ENCODE peak calls at places on chromosomes 1 and 21, in five cellular contexts. T is SJSA1, V is adrenal gland, X is heart right ventricle, F is testis. N is an unnamed sample.

GRCh38 chr1:86436041-86436440 is 12.1 kb downstream of the CLCA2 start:
- DNase-seq in T (no peak), V (no peak), X (no peak), F (no peak), N (no peak)

GRCh38 chr1:94247146-94248094 is 10.0 kb upstream of the ARHGAP29 start:
- DNase-seq in T (peak; percentile 79), V (peak; percentile 78), X (peak; percentile 81), F (peak; percentile 80), N (no peak)

GRCh38 chr21:31872072-31872451 is 758 bp upstream of the HUNK start:
- DNase-seq in T (no peak), V (no peak), X (no peak), F (no peak), N (no peak)

GRCh38 chr1:36908096-36908495 is 126.2 kb downstream of the GRIK3 start:
- DNase-seq in T (no peak), V (no peak), X (no peak), F (no peak), N (no peak)

GRCh38 chr1:207670997-207671396 is 26.1 kb downstream of the CR1L start:
- DNase-seq in T (no peak), V (no peak), X (no peak), F (no peak), N (no peak)

GRCh38 chr1:22341791-22342605 is 109.7 kb upstream of the ZBTB40 start:
- DNase-seq in T (no peak), V (peak; percentile 84), X (no peak), F (no peak), N (no peak)

GRCh38 chr1:229060140-229060539 is 210.8 kb upstream of the RAB4A start:
- DNase-seq in T (no peak), V (no peak), X (no peak), F (no peak), N (no peak)

GRCh38 chr1:150562384-150563339 is 13.5 kb downstream of the ADAMTSL4 start:
- DNase-seq in T (no peak), V (no peak), X (no peak), F (no peak), N (peak; percentile 67)

GRCh38 chr1:84582802-84583587 is 8.8 kb upstream of the CTBS start:
- DNase-seq in T (peak; percentile 49), V (no peak), X (no peak), F (no peak), N (no peak)

GRCh38 chr1:78303620-78304019 is 187.2 kb upstream of the PTGFR start:
- DNase-seq in T (no peak), V (peak; percentile 66), X (peak; percentile 56), F (no peak), N (no peak)

GRCh38 chr1:40701684-40702083 is 10.2 kb downstream of the NFYC start:
- DNase-seq in T (no peak), V (no peak), X (no peak), F (no peak), N (no peak)

GRCh38 chr1:21232044-21232443 is 55.3 kb upstream of the EIF4G3 start:
- DNase-seq in T (no peak), V (peak; percentile 53), X (peak; percentile 58), F (peak; percentile 70), N (peak; percentile 41)

GRCh38 chr1:37362569-37362968 is 111.8 kb upstream of the ZC3H12A start:
- DNase-seq in T (no peak), V (no peak), X (no peak), F (no peak), N (no peak)

GRCh38 chr1:118118469-118118868 is 66.6 kb downstream of the SPAG17 start:
- DNase-seq in T (no peak), V (no peak), X (no peak), F (peak; percentile 19), N (no peak)

GRCh38 chr1:28273216-28273860 is 14.0 kb downstream of the SESN2 start:
- DNase-seq in T (no peak), V (no peak), X (no peak), F (no peak), N (no peak)

GRCh38 chr1:107877092-107877491 is 87.9 kb downstream of the VAV3 start:
- DNase-seq in T (no peak), V (no peak), X (no peak), F (no peak), N (no peak)

GRCh38 chr1:209150114-209150513 is 433.4 kb upstream of the CAMK1G start:
- DNase-seq in T (no peak), V (peak; percentile 20), X (no peak), F (peak; percentile 18), N (no peak)

GRCh38 chr1:905071-905749 is 18.5 kb upstream of the SAMD11 start:
- DNase-seq in T (peak; percentile 39), V (peak; percentile 46), X (peak; percentile 68), F (peak; percentile 72), N (no peak)

GRCh38 chr1:188371295-188371806 is 1542.6 kb downstream of the PLA2G4A start:
- DNase-seq in T (no peak), V (no peak), X (no peak), F (no peak), N (no peak)

GRCh38 chr1:46394108-46394871 is at the start of gene FAAH:
- DNase-seq in T (no peak), V (peak; percentile 79), X (peak; percentile 45), F (peak; percentile 77), N (peak; percentile 37)

GRCh38 chr1:54879872-54880271 is 7.1 kb downstream of the DHCR24 start:
- DNase-seq in T (no peak), V (no peak), X (no peak), F (no peak), N (no peak)

GRCh38 chr21:44024895-44025353 is 12.8 kb downstream of the TRAPPC10 start:
- DNase-seq in T (no peak), V (peak; percentile 48), X (peak; percentile 56), F (peak; percentile 56), N (no peak)

GRCh38 chr1:223363057-223363855 is 720 bp downstream of the SUSD4 start:
- DNase-seq in T (no peak), V (peak; percentile 23), X (peak; percentile 52), F (peak; percentile 49), N (peak; percentile 27)

GRCh38 chr1:32205401-32206370 is at the start of gene IQCC:
- DNase-seq in T (peak; percentile 85), V (peak; percentile 88), X (peak; percentile 84), F (peak; percentile 92), N (peak; percentile 86)

GRCh38 chr1:3932156-3932555 is 32.1 kb upstream of the C1orf174 start:
- DNase-seq in T (no peak), V (no peak), X (no peak), F (no peak), N (no peak)

GRCh38 chr1:182806015-182806678 is 16.6 kb downstream of the NPL start:
- DNase-seq in T (no peak), V (no peak), X (no peak), F (no peak), N (no peak)

GRCh38 chr1:176866011-176866410 is 298.5 kb downstream of the ASTN1 start:
- DNase-seq in T (no peak), V (no peak), X (no peak), F (no peak), N (no peak)

GRCh38 chr1:230186874-230187273 is 119.8 kb downstream of the GALNT2 start:
- DNase-seq in T (peak; percentile 5), V (no peak), X (no peak), F (no peak), N (no peak)

GRCh38 chr1:10685196-10685850 is 111.1 kb downstream of the CASZ1 start:
- DNase-seq in T (no peak), V (no peak), X (no peak), F (no peak), N (no peak)
- H3K4me1 ChIP-seq in T (no peaks in the 10 kb centered on the region), V (peaks cover 44% of the 10 kb centered on the region), X (peaks cover 77% of the 10 kb centered on the region), F (peaks cover 20% of the 10 kb centered on the region), N (no peaks in the 10 kb centered on the region)

GRCh38 chr1:8388732-8389562 is 71.0 kb downstream of the SLC45A1 start:
- DNase-seq in T (no peak), V (no peak), X (no peak), F (no peak), N (no peak)
- H3K4me3 ChIP-seq in T (no peak overlapping the region), V (no peak overlapping the region), X (no peak overlapping the region), F (no peak overlapping the region), N (no peak overlapping the region)

DNA sequence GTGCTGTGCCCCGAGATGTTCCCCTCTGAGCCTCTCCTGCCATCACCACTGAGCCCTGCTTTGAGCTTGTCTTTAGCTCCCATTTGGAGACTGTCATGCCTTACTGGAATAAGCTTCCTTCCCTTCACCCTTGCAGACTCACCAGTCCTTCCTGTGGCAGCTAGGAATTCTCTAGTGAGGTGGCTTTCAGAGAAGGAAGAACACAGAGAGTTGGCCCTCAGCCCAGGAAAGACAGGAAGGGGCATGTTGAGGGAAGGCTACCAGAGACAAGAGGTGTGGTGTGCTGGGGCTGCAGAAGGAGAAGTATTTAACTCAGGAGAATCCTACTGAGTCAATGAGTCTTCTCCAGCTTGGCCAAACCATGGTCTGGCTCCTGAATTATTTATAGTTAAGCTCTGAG is 76.3 kb downstream of the UCK2 start:
- DNase-seq in T (no peak), V (no peak), X (no peak), F (no peak), N (no peak)
- H3K4me1 ChIP-seq in T (peaks cover 23% of the 10 kb centered on the region), V (no peaks in the 10 kb centered on the region), X (peaks cover 3% of the 10 kb centered on the region), F (no peaks in the 10 kb centered on the region), N (no peaks in the 10 kb centered on the region)

GRCh38 chr1:234495231-234495990 is 16.4 kb upstream of the TARBP1 start:
- DNase-seq in T (peak; percentile 87), V (no peak), X (no peak), F (no peak), N (no peak)
- H3K4me3 ChIP-seq in T (peak overlapping the region; percentile 4), V (no peak overlapping the region), X (no peak overlapping the region), F (no peak overlapping the region), N (no peak overlapping the region)

GRCh38 chr1:113321761-113322387 is 68.4 kb upstream of the MAGI3 start:
- DNase-seq in T (no peak), V (no peak), X (no peak), F (no peak), N (no peak)

GRCh38 chr1:113322439-113322838 is 67.9 kb upstream of the MAGI3 start:
- DNase-seq in T (no peak), V (no peak), X (no peak), F (no peak), N (no peak)

GRCh38 chr1:113325039-113325438 is 65.3 kb upstream of the MAGI3 start:
- DNase-seq in T (no peak), V (peak; percentile 16), X (no peak), F (no peak), N (no peak)

GRCh38 chr1:113320272-113320671 is 70.0 kb upstream of the MAGI3 start:
- DNase-seq in T (no peak), V (no peak), X (no peak), F (no peak), N (no peak)

GRCh38 chr1:113320972-113321680 is 69.2 kb upstream of the MAGI3 start:
- DNase-seq in T (no peak), V (no peak), X (no peak), F (no peak), N (no peak)
- H3K4me1 ChIP-seq in T (peaks cover 2% of the 10 kb centered on the region), V (no peaks in the 10 kb centered on the region), X (no peaks in the 10 kb centered on the region), F (no peaks in the 10 kb centered on the region), N (no peaks in the 10 kb centered on the region)